ENCODE peak calls at places on chromosomes 5 and 9, in four cellular contexts. O, S, E and N are unnamed samples.

GRCh38 chr9:138075961-138076649 is 198.5 kb downstream of the CACNA1B start:
- DNase-seq in O (no peak), S (no peak), E (no peak), N (no peak)

GRCh38 chr9:111163738-111164399 is 125.6 kb upstream of the LPAR1 start:
- DNase-seq in E (no peak), S (peak), O (no peak), N (no peak)

GRCh38 chr5:15021286-15022046 is 149.9 kb upstream of the ANKH start:
- DNase-seq in E (peak), S (peak), O (no peak), N (peak)

GRCh38 chr9:33942471-33943083 is 106.1 kb downstream of the UBAP2 start:
- DNase-seq in O (no peak), E (peak), S (peak), N (peak)

GRCh38 chr9:93677641-93678136 is 101.3 kb downstream of the PHF2 start:
- DNase-seq in O (no peak), E (no peak), S (no peak), N (no peak)

GRCh38 chr9:16816006-16816405 is 54.5 kb downstream of the BNC2 start:
- DNase-seq in O (no peak), S (no peak), E (no peak), N (no peak)

GRCh38 chr5:14417792-14418765 is 163.5 kb upstream of the OTULINL start:
- DNase-seq in S (peak), O (no peak), E (peak), N (peak)

GRCh38 chr5:160685695-160686094 is 166.3 kb downstream of the ATP10B start:
- DNase-seq in E (no peak), O (peak), S (no peak), N (no peak)

GRCh38 chr5:126139773-126140172 is 283.4 kb upstream of the GRAMD2B start:
- DNase-seq in O (no peak), S (peak), E (peak), N (peak)

GRCh38 chr9:20353931-20354652 is 268.2 kb downstream of the MLLT3 start:
- DNase-seq in S (peak), E (peak), O (peak), N (no peak)

GRCh38 chr9:137423810-137424291 is 658 bp downstream of the NOXA1 start:
- DNase-seq in E (no peak), O (no peak), S (no peak), N (no peak)

GRCh38 chr5:114412509-114413171 is 50.8 kb downstream of the KCNN2 start:
- DNase-seq in E (peak), S (peak), O (no peak), N (no peak)

GRCh38 chr9:137411670-137412380 is 11.1 kb downstream of the EXD3 start:
- DNase-seq in E (peak), S (peak), O (peak), N (peak)

GRCh38 chr5:123367739-123368138 is 55.5 kb downstream of the CEP120 start:
- DNase-seq in O (peak), S (peak), E (peak), N (no peak)

GRCh38 chr5:171785517-171785916 is at the start of gene SMIM23:
- DNase-seq in S (no peak), O (no peak), E (no peak), N (no peak)

GRCh38 chr9:94086468-94086867 is 2.2 kb downstream of the PTPDC1 start:
- DNase-seq in O (no peak), S (peak), E (peak), N (peak)

GRCh38 chr5:14591548-14591947 is 10.0 kb downstream of the OTULINL start:
- DNase-seq in S (no peak), E (no peak), O (no peak), N (no peak)

GRCh38 chr5:89524785-89525184 is 641.8 kb upstream of the MEF2C start:
- DNase-seq in E (no peak), S (no peak), O (no peak), N (no peak)

GRCh38 chr9:120463765-120464164 is 116.2 kb downstream of the CDK5RAP2 start:
- DNase-seq in E (no peak), O (no peak), S (no peak), N (no peak)

GRCh38 chr5:852431-853401 is 1.9 kb upstream of the ZDHHC11 start:
- DNase-seq in S (no peak), E (no peak), O (no peak), N (no peak)

GRCh38 chr5:176543428-176544182 is 5.5 kb upstream of the CDHR2 start:
- DNase-seq in S (peak), E (no peak), O (peak), N (no peak)

GRCh38 chr5:4837489-4838058 is 302.6 kb upstream of the ADAMTS16 start:
- DNase-seq in S (no peak), E (no peak), O (no peak), N (no peak)

GRCh38 chr9:91680129-91680528 is 256.5 kb upstream of the NFIL3 start:
- DNase-seq in E (no peak), S (no peak), O (no peak), N (no peak)

GRCh38 chr5:147855774-147856069 is 22.8 kb upstream of the SCGB3A2 start:
- DNase-seq in E (no peak), O (no peak), S (no peak), N (no peak)

GRCh38 chr5:108437425-108437824 is 55.5 kb upstream of the FBXL17 start:
- DNase-seq in S (no peak), E (no peak), O (no peak), N (no peak)

GRCh38 chr9:37938121-37938906 is 34.4 kb upstream of the SLC25A51 start:
- DNase-seq in O (no peak), S (peak), E (peak), N (peak)

GRCh38 chr9:136995772-136996308 is 528 bp downstream of the CLIC3 start:
- DNase-seq in O (no peak), S (no peak), E (peak), N (no peak)

GRCh38 chr5:122063836-122064235 is 14.2 kb downstream of the LOX start:
- DNase-seq in E (peak), O (no peak), S (no peak), N (peak)

GRCh38 chr9:7615344-7615743 is 184.2 kb downstream of the DMAC1 start:
- DNase-seq in E (no peak), S (no peak), O (no peak), N (no peak)

GRCh38 chr5:178642351-178642909 is 15.6 kb upstream of the CLK4 start:
- DNase-seq in E (peak), O (no peak), S (peak), N (peak)

GRCh38 chr5:3377831-3378230 is 217.8 kb upstream of the IRX1 start:
- DNase-seq in E (no peak), O (no peak), S (no peak), N (no peak)

GRCh38 chr5:43601454-43602260 is 1.3 kb upstream of the NNT start:
- DNase-seq in E (peak), S (peak), O (peak), N (peak)

GRCh38 chr9:107340920-107341632 is 58.0 kb downstream of the RAD23B start:
- DNase-seq in E (peak), S (peak), O (peak), N (peak)

GRCh38 chr5:64769856-64770255 is 1.1 kb downstream of the CWC27 start:
- DNase-seq in E (no peak), O (no peak), S (no peak), N (no peak)

GRCh38 chr5:64766934-64767333 is 1.6 kb downstream of the SREK1IP1 start:
- DNase-seq in E (no peak), S (no peak), O (no peak), N (no peak)

GRCh38 chr5:64766105-64766504 is 2.4 kb downstream of the SREK1IP1 start:
- DNase-seq in O (no peak), E (no peak), S (peak), N (no peak)

GRCh38 chr5:64767959-64768357 is 533 bp downstream of the SREK1IP1 start:
- DNase-seq in E (peak), O (peak), S (peak), N (peak)

DNA sequence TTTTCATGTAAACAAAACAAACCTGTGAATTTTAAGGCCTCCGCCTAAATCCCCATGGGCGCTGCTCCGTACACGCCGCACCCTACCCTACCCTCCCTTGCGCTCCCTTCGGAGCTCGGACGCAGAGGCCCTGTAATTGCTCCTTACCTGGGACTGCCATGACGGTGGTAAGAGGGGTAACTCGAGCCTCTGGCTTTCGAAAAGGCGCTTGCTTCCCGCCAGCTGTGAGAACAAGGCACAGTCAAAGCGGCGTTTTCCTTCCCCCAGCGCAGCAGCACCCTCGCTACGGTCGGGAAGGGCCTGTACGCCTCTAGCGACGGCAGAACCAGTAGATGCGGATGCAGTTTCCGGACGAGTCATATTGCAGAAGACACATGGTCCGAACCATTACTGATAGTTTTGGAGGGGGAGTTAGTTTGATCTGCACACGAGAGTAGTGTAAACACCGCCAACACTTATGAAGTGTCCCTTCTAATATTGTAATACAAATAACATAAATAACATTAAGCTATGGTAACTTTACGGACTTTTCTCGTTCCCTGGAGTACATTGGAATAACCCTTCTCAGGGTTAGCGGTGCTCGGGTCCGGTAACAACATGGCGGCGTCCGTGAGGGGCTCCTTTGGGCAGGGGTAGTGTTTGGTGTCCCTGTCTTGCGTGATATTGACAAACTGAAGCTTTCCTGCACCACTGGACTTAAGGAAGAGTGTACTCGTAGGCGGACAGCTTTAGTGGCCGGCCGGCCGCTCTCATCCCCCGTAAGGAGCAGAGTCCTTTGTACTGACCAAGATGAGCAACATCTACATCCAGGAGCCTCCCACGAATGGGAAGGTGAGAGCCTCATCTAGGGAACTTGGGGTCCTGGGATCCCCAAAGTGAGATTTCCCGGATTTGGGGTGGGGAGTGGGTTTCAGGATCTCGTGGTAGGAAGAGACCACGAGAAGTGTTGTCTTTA is at the start of the genes CWC27 and SREK1IP1:
- DNase-seq in E (peak), O (peak), S (peak), N (peak)
- TF ChIP-seq CTCF in E (peak), O (no peak), S (peak), N (peak)

DNA sequence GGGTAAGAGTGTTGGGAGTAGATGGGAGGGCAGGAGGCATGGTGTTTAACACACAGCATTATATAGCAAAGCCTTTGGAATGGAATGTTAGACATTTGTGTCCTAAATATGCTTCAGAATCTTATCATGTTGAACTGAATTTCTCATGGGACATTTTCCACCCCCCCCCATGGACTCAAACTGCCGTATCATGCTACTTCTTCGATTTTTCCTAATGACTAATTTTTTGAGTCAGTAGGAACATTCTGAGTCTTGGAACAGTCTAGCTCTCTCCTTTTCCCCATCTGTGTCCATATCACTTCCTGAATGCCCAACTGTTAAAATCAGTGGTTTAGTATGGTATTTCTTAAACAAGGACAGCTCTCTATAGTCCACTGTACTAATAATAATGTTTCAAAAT is 380.6 kb downstream of the TLE4 start:
- DNase-seq in E (peak), S (peak), O (no peak), N (peak)
- H3K4me3 ChIP-seq in E (no peak), S (no peak), O (no peak), N (no peak)

GRCh38 chr5:116273458-116274242 is 188.8 kb downstream of the COMMD10 start:
- DNase-seq in O (no peak), S (no peak), E (no peak), N (no peak)
- TF ChIP-seq CTCF in O (no peak), S (no peak), E (no peak), N (no peak)

DNA sequence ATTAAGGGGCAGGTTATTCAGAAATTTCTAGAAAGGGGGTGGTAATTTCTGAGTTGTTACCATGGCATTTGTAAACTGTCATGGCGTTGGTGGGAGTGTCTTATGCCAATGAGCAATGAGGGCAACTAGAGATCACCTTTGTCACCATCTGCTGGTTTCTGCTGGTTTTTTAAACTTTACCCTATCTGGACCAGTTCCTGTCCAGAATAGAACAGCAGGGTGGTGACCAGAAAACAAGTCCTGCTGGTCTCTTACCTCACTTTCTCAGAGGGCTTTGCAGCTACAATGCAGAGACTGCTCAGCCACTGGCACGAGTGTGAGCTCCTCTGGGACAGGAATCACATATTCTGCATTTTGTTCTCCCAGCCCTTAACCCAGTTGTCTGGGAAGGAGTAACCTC is 51.4 kb downstream of the FAM114A2 start:
- DNase-seq in S (no peak), O (no peak), E (no peak), N (no peak)
- H3K4me3 ChIP-seq in S (no peak), O (no peak), E (no peak), N (no peak)

GRCh38 chr5:140882591-140882899 is 621 bp downstream of the PCDHA13 start:
- DNase-seq in E (no peak), O (no peak), S (no peak), N (no peak)
- TF ChIP-seq CTCF in E (no peak), O (no peak), S (no peak), N (no peak)